ENCODE peak calls at places on chromosomes 16 and 17, in five cellular contexts. N, O, X, J and D are unnamed samples.

GRCh38 chr17:57406981-57407286 is 150.6 kb downstream of the MSI2 start:
- DNase-seq in O (no peak), N (no peak), J (no peak), X (no peak), D (no peak)

GRCh38 chr16:87434146-87434667 is 42.1 kb downstream of the MAP1LC3B start:
- DNase-seq in X (no peak), O (no peak), J (no peak), N (no peak), D (no peak)

GRCh38 chr17:17325228-17325627 is 22.1 kb downstream of the NT5M start:
- DNase-seq in X (no peak), J (no peak), N (no peak), O (no peak), D (peak; percentile 84)

GRCh38 chr16:17743158-17743557 is 272.4 kb upstream of the XYLT1 start:
- DNase-seq in X (no peak), N (no peak), O (no peak), J (no peak), D (no peak)

GRCh38 chr16:87295259-87295658 is 21.9 kb downstream of the C16orf95 start:
- DNase-seq in J (no peak), X (no peak), N (no peak), O (no peak), D (no peak)

GRCh38 chr17:15348030-15348429 is 6.6 kb upstream of the TEKT3 start:
- DNase-seq in J (no peak), N (no peak), O (no peak), X (no peak), D (no peak)

GRCh38 chr17:57257911-57258885 is 1.9 kb downstream of the MSI2 start:
- DNase-seq in N (no peak), O (peak; percentile 40), J (no peak), X (no peak), D (no peak)

GRCh38 chr16:19601083-19601976 is 45.8 kb downstream of the VPS35L start:
- DNase-seq in X (peak; percentile 13), O (no peak), N (no peak), J (no peak), D (no peak)

GRCh38 chr16:8703693-8704092 is 29.3 kb downstream of the ABAT start:
- DNase-seq in N (no peak), J (no peak), O (no peak), X (no peak), D (no peak)

GRCh38 chr17:14304222-14304844 is 3.5 kb downstream of the HS3ST3B1 start:
- DNase-seq in O (no peak), N (no peak), J (no peak), X (no peak), D (no peak)

GRCh38 chr17:1110844-1111598 is 68.8 kb downstream of the ABR start:
- DNase-seq in N (no peak), J (no peak), X (no peak), O (no peak), D (no peak)

GRCh38 chr17:6255331-6255730 is 179.6 kb downstream of the AIPL1 start:
- DNase-seq in X (no peak), J (no peak), O (no peak), N (no peak), D (no peak)

GRCh38 chr16:88785106-88785924 is at the start of gene PIEZO1:
- DNase-seq in N (peak; percentile 61), X (peak; percentile 84), O (peak; percentile 86), J (peak; percentile 73), D (no peak)

GRCh38 chr16:48013476-48013875 is 142.3 kb downstream of the ABCC12 start:
- DNase-seq in J (no peak), X (no peak), O (no peak), N (no peak), D (no peak)

GRCh38 chr16:53726625-53727024 is 22.7 kb downstream of the FTO start:
- DNase-seq in O (no peak), J (no peak), X (no peak), N (no peak), D (no peak)

GRCh38 chr16:27773344-27773743 is 223.4 kb downstream of the KATNIP start:
- DNase-seq in N (no peak), X (no peak), O (no peak), J (no peak), D (no peak)

GRCh38 chr16:84925092-84925772 is 86.1 kb downstream of the ZDHHC7 start:
- DNase-seq in O (peak; percentile 66), J (peak; percentile 39), X (peak; percentile 69), N (peak; percentile 41), D (peak; percentile 55)

GRCh38 chr17:74730491-74731346 is 6.3 kb upstream of the RAB37 start:
- DNase-seq in O (no peak), J (peak; percentile 52), N (no peak), X (peak; percentile 69), D (no peak)

GRCh38 chr17:81228420-81228819 is 5.7 kb upstream of the CEP131 start:
- DNase-seq in X (no peak), J (no peak), N (no peak), O (no peak), D (no peak)

GRCh38 chr16:83561876-83562275 is 245.9 kb upstream of the HSBP1 start:
- DNase-seq in J (no peak), X (no peak), N (no peak), O (no peak), D (no peak)

GRCh38 chr17:55783684-55784245 is 32.9 kb downstream of the PCTP start:
- DNase-seq in J (no peak), O (no peak), N (no peak), X (no peak), D (peak; percentile 95)

GRCh38 chr16:74563828-74564263 is 43.1 kb downstream of the GLG1 start:
- DNase-seq in J (no peak), N (no peak), X (no peak), O (no peak), D (peak; percentile 60)

DNA sequence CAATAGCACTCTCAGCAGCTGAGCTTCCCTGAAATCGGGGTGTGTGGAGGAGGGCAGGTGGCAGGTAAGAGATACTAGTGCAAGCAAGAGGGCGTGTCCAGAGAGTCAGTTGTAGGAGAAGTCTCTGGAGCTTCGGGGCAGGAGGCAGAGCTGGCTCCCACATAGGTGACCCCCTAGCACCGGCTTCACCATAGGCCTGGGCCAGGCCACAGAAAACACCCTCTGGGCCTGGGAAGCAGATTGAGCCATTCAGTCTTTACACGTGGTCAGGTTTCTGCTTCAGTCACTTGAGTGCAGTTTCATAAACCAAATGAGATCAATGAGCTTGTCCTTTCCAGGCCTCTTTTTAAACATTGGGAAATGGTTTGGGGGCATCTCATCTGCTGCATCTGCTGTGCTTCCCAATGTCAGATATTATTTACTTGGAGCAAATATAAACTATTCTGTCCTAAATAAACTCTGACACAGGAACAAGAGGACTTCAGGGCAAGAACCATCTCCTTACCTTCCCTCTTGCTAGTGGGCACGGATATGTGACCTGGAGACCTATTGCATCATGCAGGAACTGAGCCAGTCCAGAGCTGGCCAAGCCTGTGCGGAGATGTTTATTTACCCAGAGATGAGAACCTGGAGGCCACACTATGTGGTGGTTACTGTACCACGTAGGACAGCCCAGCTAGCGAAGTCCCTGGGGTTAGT is 16.1 kb downstream of the CCR7 start:
- DNase-seq in X (no peak), J (no peak), O (peak; percentile 57), N (no peak), D (peak; percentile 62)
- H3K4me1 ChIP-seq in X (peaks cover 88% of the 10 kb centered on the region), J (peaks cover 30% of the 10 kb centered on the region), O (peaks cover 46% of the 10 kb centered on the region), N (peaks cover 7% of the 10 kb centered on the region), D (peaks cover 53% of the 10 kb centered on the region)

GRCh38 chr16:50235581-50235980 is 30.8 kb upstream of the ADCY7 start:
- DNase-seq in J (no peak), N (no peak), X (no peak), O (no peak), D (no peak)
- H3K4me1 ChIP-seq in J (no peaks in the 10 kb centered on the region), N (no peaks in the 10 kb centered on the region), X (no peaks in the 10 kb centered on the region), O (peaks cover 1% of the 10 kb centered on the region), D (peaks cover 4% of the 10 kb centered on the region)

DNA sequence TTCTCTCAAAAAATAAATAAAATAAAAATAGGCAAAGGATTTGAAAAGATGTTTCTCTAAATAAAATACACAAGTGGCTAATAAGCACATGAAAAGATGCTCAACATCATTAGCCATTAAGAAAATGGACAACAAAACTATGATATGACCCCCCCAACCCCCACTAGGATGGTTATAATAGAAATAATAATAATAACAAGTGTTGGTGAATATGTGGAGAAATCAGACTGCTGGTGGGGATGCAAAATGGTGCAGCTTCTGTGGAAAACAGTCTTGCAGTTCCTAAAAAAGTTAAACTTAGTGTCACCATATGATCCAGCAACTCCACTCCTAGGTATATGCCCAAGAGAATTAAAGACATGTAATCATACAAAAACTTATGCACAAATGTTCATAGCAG is 9.0 kb upstream of the MYCBPAP start:
- DNase-seq in O (no peak), X (no peak), N (no peak), J (no peak), D (no peak)
- H3K4me1 ChIP-seq in O (no peaks in the 10 kb centered on the region), X (peaks cover 4% of the 10 kb centered on the region), N (no peaks in the 10 kb centered on the region), J (no peaks in the 10 kb centered on the region), D (no peaks in the 10 kb centered on the region)

GRCh38 chr17:49509588-49509917 is 14.5 kb downstream of the NGFR start:
- DNase-seq in J (no peak), X (no peak), N (no peak), O (no peak), D (no peak)
- H3K4me1 ChIP-seq in J (no peaks in the 10 kb centered on the region), X (no peaks in the 10 kb centered on the region), N (no peaks in the 10 kb centered on the region), O (peaks cover 14% of the 10 kb centered on the region), D (peaks cover 1% of the 10 kb centered on the region)

GRCh38 chr16:12099451-12100123 is 123.1 kb downstream of the SNX29 start:
- DNase-seq in J (no peak), O (no peak), X (no peak), N (no peak), D (no peak)
- H3K4me1 ChIP-seq in J (peaks cover 10% of the 10 kb centered on the region), O (peaks cover 22% of the 10 kb centered on the region), X (peaks cover 9% of the 10 kb centered on the region), N (peaks cover 4% of the 10 kb centered on the region), D (peaks cover 11% of the 10 kb centered on the region)

GRCh38 chr17:50201226-50201854 is at the start of gene COL1A1:
- DNase-seq in N (no peak), J (no peak), O (peak; percentile 93), X (no peak), D (no peak)

GRCh38 chr17:50199651-50200446 is 1.6 kb downstream of the COL1A1 start:
- DNase-seq in J (peak; percentile 79), X (peak; percentile 50), N (peak; percentile 95), O (peak; percentile 98), D (peak; percentile 78)

GRCh38 chr17:50203086-50203485 is 1.7 kb upstream of the COL1A1 start:
- DNase-seq in O (peak; percentile 60), J (no peak), X (no peak), N (no peak), D (no peak)

GRCh38 chr17:50199211-50199633 is 2.2 kb downstream of the COL1A1 start:
- DNase-seq in N (no peak), O (no peak), J (no peak), X (no peak), D (no peak)

GRCh38 chr17:50200447-50201225 is 795 bp downstream of the COL1A1 start:
- DNase-seq in N (peak; percentile 89), J (peak; percentile 64), O (peak; percentile 97), X (peak; percentile 82), D (peak; percentile 63)
- H3K4me1 ChIP-seq in N (no peaks in the 10 kb centered on the region), J (peaks cover 21% of the 10 kb centered on the region), O (peaks cover 20% of the 10 kb centered on the region), X (peaks cover 21% of the 10 kb centered on the region), D (no peaks in the 10 kb centered on the region)

DNA sequence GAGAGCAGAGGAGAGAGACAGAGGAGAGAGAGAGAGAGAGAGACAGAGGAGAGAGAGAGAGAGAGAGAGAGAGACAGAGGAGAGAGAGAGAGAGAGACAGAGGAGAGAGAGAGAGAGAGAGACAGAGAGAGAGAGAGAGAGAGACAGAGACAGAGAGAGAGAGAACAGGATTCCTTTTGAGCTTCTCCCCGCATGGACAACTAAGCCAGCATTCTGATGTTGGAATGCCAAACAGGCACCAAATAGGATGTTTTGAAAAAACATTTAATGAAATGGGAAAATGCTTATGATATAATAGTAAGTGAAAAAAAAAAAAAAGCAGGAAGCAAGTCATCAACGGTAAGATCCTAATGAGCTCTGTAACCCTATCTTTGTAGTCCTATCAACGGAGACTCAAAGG is 60.7 kb downstream of the ARSG start:
- DNase-seq in O (no peak), J (no peak), X (no peak), N (no peak), D (no peak)
- H3K4me1 ChIP-seq in O (no peaks in the 10 kb centered on the region), J (peaks cover 71% of the 10 kb centered on the region), X (peaks cover 71% of the 10 kb centered on the region), N (no peaks in the 10 kb centered on the region), D (peaks cover 3% of the 10 kb centered on the region)